ENCODE peak calls at places on chromosomes 5 and 9, in four cellular contexts. L is A549, E is SK-N-SH, R is H1. H is an unnamed sample.

GRCh38 chr5:116495786-116496185 is 78.8 kb downstream of the SEMA6A start:
- DNase-seq in L (no peak), E (no peak), R (no peak), H (no peak)

GRCh38 chr9:97508852-97509251 is 7.4 kb downstream of the TMOD1 start:
- DNase-seq in L (no peak), E (no peak), R (peak; percentile 10), H (no peak)

GRCh38 chr5:140168371-140168770 is 6.6 kb upstream of the CYSTM1 start:
- DNase-seq in L (no peak), E (no peak), R (no peak), H (no peak)

GRCh38 chr5:98905857-98906688 is 22.7 kb downstream of the CHD1 start:
- DNase-seq in L (peak; percentile 48), E (peak; percentile 22), R (no peak), H (peak; percentile 66)

GRCh38 chr5:176535655-176536131 is 1.5 kb downstream of the RNF44 start:
- DNase-seq in L (no peak), E (peak; percentile 61), R (no peak), H (peak; percentile 31)

GRCh38 chr9:69932901-69933300 is 110.7 kb upstream of the MAMDC2 start:
- DNase-seq in L (peak; percentile 54), E (no peak), R (peak; percentile 71), H (peak; percentile 44)

GRCh38 chr5:177539411-177539810 is 15.0 kb downstream of the FAM193B start:
- DNase-seq in L (no peak), E (no peak), R (no peak), H (no peak)

GRCh38 chr5:1187234-1187949 is 14.0 kb upstream of the SLC6A19 start:
- DNase-seq in L (no peak), E (no peak), R (no peak), H (no peak)

GRCh38 chr5:131671994-131672655 is 37.1 kb upstream of the RAPGEF6 start:
- DNase-seq in L (peak; percentile 43), E (no peak), R (no peak), H (peak; percentile 41)

GRCh38 chr5:96883871-96884270 is 7.6 kb downstream of the ERAP2 start:
- DNase-seq in L (no peak), E (no peak), R (no peak), H (no peak)

GRCh38 chr5:118646917-118647316 is 341.4 kb downstream of the DTWD2 start:
- DNase-seq in L (no peak), E (no peak), R (no peak), H (no peak)

GRCh38 chr9:80797841-80798688 is 891.3 kb downstream of the TLE1 start:
- DNase-seq in L (no peak), E (peak; percentile 63), R (no peak), H (no peak)

GRCh38 chr5:104048231-104048630 is 485.6 kb upstream of the NUDT12 start:
- DNase-seq in L (no peak), E (no peak), R (no peak), H (no peak)

GRCh38 chr9:5265939-5266338 is 34.7 kb downstream of the INSL4 start:
- DNase-seq in L (no peak), E (no peak), R (peak; percentile 49), H (no peak)

GRCh38 chr5:118681655-118682054 is 306.7 kb downstream of the DTWD2 start:
- DNase-seq in L (no peak), E (no peak), R (no peak), H (no peak)

GRCh38 chr9:130137870-130138653 is 34.1 kb upstream of the NCS1 start:
- DNase-seq in L (peak; percentile 51), E (no peak), R (peak; percentile 64), H (peak; percentile 63)

GRCh38 chr9:130687615-130688014 is 6.0 kb upstream of the EXOSC2 start:
- DNase-seq in L (no peak), E (no peak), R (no peak), H (no peak)

GRCh38 chr9:120362446-120362845 is 217.5 kb downstream of the CDK5RAP2 start:
- DNase-seq in L (no peak), E (no peak), R (no peak), H (no peak)

GRCh38 chr9:137673871-137674270 is 55.1 kb downstream of the EHMT1 start:
- DNase-seq in L (no peak), E (peak; percentile 60), R (no peak), H (no peak)

GRCh38 chr9:113564804-113565237 is 101.3 kb downstream of the RGS3 start:
- DNase-seq in L (no peak), E (peak; percentile 69), R (peak; percentile 68), H (no peak)

DNA sequence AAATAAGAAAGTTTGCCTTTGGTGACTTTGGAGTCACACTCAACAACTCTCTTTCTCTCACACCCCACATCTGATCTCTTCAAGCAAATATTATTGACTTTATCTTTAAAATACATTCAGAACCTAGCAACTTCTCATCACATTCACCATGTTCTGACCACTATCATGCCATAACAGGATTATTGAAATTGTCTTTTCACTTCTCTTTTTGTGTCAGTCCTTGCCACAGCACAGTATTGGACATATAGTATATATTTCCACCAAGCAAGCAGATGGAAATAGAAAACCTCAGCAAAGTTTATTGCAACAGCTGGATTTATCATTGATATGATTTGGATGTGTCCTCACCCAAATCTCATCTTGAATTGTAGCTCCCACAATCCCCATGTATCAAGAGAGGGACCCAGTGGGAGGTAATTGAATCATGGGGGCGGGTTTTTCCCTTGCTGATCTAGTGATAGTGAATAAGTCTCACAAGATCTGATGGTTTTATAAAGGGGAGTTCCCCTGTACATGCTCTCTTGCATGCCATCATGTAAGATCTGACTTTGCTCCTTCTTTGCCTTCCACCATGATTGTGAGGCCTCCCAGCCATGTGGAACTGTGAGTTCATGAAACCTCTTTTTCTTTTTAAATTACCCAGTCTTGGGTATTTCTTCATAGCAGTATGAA is 26.9 kb upstream of the ITGA1 start:
- DNase-seq in L (no peak), E (no peak), R (no peak), H (no peak)
- TF ChIP-seq MAX in L (no peak), E (no peak), R (no peak), H (no peak)

GRCh38 chr9:87064311-87064710 is 117.0 kb upstream of the GAS1 start:
- DNase-seq in L (no peak), E (no peak), R (no peak), H (no peak)
- TF ChIP-seq MAX in L (no peak), E (no peak), R (no peak), H (no peak)

GRCh38 chr9:68462004-68462775 is 78.5 kb downstream of the TMEM252 start:
- DNase-seq in L (no peak), E (no peak), R (no peak), H (no peak)
- TF ChIP-seq MAX in L (no peak), E (no peak), R (no peak), H (no peak)

DNA sequence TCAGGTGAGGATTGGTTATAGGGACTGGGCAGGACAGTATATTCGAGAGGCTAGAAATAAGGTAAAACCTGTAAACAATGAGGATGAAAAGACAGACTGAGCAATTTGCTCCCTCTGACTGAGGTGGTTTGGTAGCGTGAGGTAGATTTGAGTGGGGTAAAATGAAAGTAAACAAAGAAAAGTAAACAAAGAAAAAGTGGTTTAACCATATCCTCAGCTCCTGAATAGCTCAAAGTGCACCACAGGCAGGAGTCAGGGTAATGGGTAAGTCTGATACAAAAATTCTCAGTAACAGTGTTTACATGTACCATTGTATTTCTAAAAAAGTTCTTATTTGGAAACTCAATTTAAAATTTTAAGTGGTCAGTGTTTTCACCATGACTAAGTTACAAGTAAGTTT is 203.1 kb upstream of the ARRDC3 start:
- DNase-seq in L (no peak), E (no peak), R (no peak), H (no peak)
- TF ChIP-seq MAX in L (no peak), E (no peak), R (no peak), H (no peak)

GRCh38 chr9:105355810-105356209 is 92.0 kb upstream of the FSD1L start:
- DNase-seq in L (peak; percentile 6), E (no peak), R (no peak), H (no peak)
- TF ChIP-seq MAX in L (no peak), E (no peak), R (no peak), H (no peak)

GRCh38 chr5:172676914-172677475 is 35.9 kb downstream of the NEURL1B start:
- DNase-seq in L (no peak), E (no peak), R (no peak), H (no peak)

GRCh38 chr5:172680921-172681320 is 39.9 kb downstream of the NEURL1B start:
- DNase-seq in L (no peak), E (no peak), R (no peak), H (no peak)

GRCh38 chr5:172679621-172680212 is 38.7 kb downstream of the NEURL1B start:
- DNase-seq in L (no peak), E (no peak), R (no peak), H (no peak)

GRCh38 chr5:172681421-172681820 is 40.4 kb downstream of the NEURL1B start:
- DNase-seq in L (no peak), E (no peak), R (no peak), H (no peak)

GRCh38 chr5:172678902-172679301 is 37.8 kb downstream of the NEURL1B start:
- DNase-seq in L (no peak), E (peak; percentile 54), R (no peak), H (no peak)
- TF ChIP-seq MAX in L (no peak), E (no peak), R (no peak), H (no peak)